ENCODE peak calls at places on chromosomes 5 and 9, in seven cellular contexts. One of them, this sample, is unnamed.

GRCh38 chr5:166699616-166700015 is 1591.8 kb upstream of the WWC1 start:
- DNase-seq in endothelial cell: no peak
- DNase-seq in activated T-cell treated with anti-CD3 and anti-CD28 coated beads, Interleukin-2, amount 50 U/mL, for 72 hours: no peak
- DNase-seq in hippocampal formation: no peak
- DNase-seq in iris pigment epithelial cell: no peak
- DNase-seq in pancreas: no peak
- DNase-seq in stimulated activated CD4-positive, alpha-beta T cell treated with anti-CD3 and anti-CD28 coated beads, Interleukin-2, amount 100 ng/mL, for 24 hours: no peak
- DNase-seq in this sample: no peak

GRCh38 chr9:38185647-38186371 is 116.8 kb upstream of the SHB start:
- DNase-seq in activated T-cell treated with anti-CD3 and anti-CD28 coated beads, Interleukin-2, amount 50 U/mL, for 72 hours: no peak
- DNase-seq in iris pigment epithelial cell: no peak
- DNase-seq in stimulated activated CD4-positive, alpha-beta T cell treated with anti-CD3 and anti-CD28 coated beads, Interleukin-2, amount 100 ng/mL, for 24 hours: no peak
- DNase-seq in endothelial cell: no peak
- DNase-seq in pancreas: no peak
- DNase-seq in hippocampal formation: no peak
- DNase-seq in this sample: no peak

GRCh38 chr9:69044226-69045219 is 9.0 kb downstream of the FXN start:
- DNase-seq in endothelial cell: peak; percentile 15
- DNase-seq in pancreas: no peak
- DNase-seq in activated T-cell treated with anti-CD3 and anti-CD28 coated beads, Interleukin-2, amount 50 U/mL, for 72 hours: no peak
- DNase-seq in iris pigment epithelial cell: peak; percentile 90
- DNase-seq in hippocampal formation: no peak
- DNase-seq in stimulated activated CD4-positive, alpha-beta T cell treated with anti-CD3 and anti-CD28 coated beads, Interleukin-2, amount 100 ng/mL, for 24 hours: no peak
- DNase-seq in this sample: no peak

GRCh38 chr9:107280543-107280942 is 2.5 kb upstream of the RAD23B start:
- DNase-seq in iris pigment epithelial cell: peak; percentile 49
- DNase-seq in hippocampal formation: no peak
- DNase-seq in endothelial cell: no peak
- DNase-seq in stimulated activated CD4-positive, alpha-beta T cell treated with anti-CD3 and anti-CD28 coated beads, Interleukin-2, amount 100 ng/mL, for 24 hours: no peak
- DNase-seq in activated T-cell treated with anti-CD3 and anti-CD28 coated beads, Interleukin-2, amount 50 U/mL, for 72 hours: no peak
- DNase-seq in pancreas: no peak
- DNase-seq in this sample: no peak

GRCh38 chr9:129879103-129879699 is 43.9 kb downstream of the USP20 start:
- DNase-seq in hippocampal formation: no peak
- DNase-seq in endothelial cell: no peak
- DNase-seq in iris pigment epithelial cell: no peak
- DNase-seq in pancreas: no peak
- DNase-seq in activated T-cell treated with anti-CD3 and anti-CD28 coated beads, Interleukin-2, amount 50 U/mL, for 72 hours: no peak
- DNase-seq in stimulated activated CD4-positive, alpha-beta T cell treated with anti-CD3 and anti-CD28 coated beads, Interleukin-2, amount 100 ng/mL, for 24 hours: no peak
- DNase-seq in this sample: no peak

GRCh38 chr5:55618318-55618717 is 83.6 kb upstream of the PLPP1 start:
- DNase-seq in endothelial cell: no peak
- DNase-seq in iris pigment epithelial cell: no peak
- DNase-seq in hippocampal formation: no peak
- DNase-seq in stimulated activated CD4-positive, alpha-beta T cell treated with anti-CD3 and anti-CD28 coated beads, Interleukin-2, amount 100 ng/mL, for 24 hours: no peak
- DNase-seq in activated T-cell treated with anti-CD3 and anti-CD28 coated beads, Interleukin-2, amount 50 U/mL, for 72 hours: no peak
- DNase-seq in pancreas: no peak
- DNase-seq in this sample: no peak

GRCh38 chr9:95852059-95853032 is 23.1 kb upstream of the ERCC6L2 start:
- DNase-seq in pancreas: no peak
- DNase-seq in activated T-cell treated with anti-CD3 and anti-CD28 coated beads, Interleukin-2, amount 50 U/mL, for 72 hours: peak; percentile 53
- DNase-seq in endothelial cell: no peak
- DNase-seq in hippocampal formation: peak; percentile 39
- DNase-seq in iris pigment epithelial cell: peak; percentile 58
- DNase-seq in stimulated activated CD4-positive, alpha-beta T cell treated with anti-CD3 and anti-CD28 coated beads, Interleukin-2, amount 100 ng/mL, for 24 hours: no peak
- DNase-seq in this sample: peak; percentile 81

GRCh38 chr5:75667586-75667985 is 49.7 kb downstream of the POC5 start:
- DNase-seq in activated T-cell treated with anti-CD3 and anti-CD28 coated beads, Interleukin-2, amount 50 U/mL, for 72 hours: no peak
- DNase-seq in pancreas: no peak
- DNase-seq in endothelial cell: no peak
- DNase-seq in iris pigment epithelial cell: no peak
- DNase-seq in stimulated activated CD4-positive, alpha-beta T cell treated with anti-CD3 and anti-CD28 coated beads, Interleukin-2, amount 100 ng/mL, for 24 hours: no peak
- DNase-seq in hippocampal formation: no peak
- DNase-seq in this sample: no peak

GRCh38 chr5:110852053-110852452 is 113.2 kb downstream of the SLC25A46 start:
- DNase-seq in stimulated activated CD4-positive, alpha-beta T cell treated with anti-CD3 and anti-CD28 coated beads, Interleukin-2, amount 100 ng/mL, for 24 hours: no peak
- DNase-seq in endothelial cell: no peak
- DNase-seq in pancreas: no peak
- DNase-seq in activated T-cell treated with anti-CD3 and anti-CD28 coated beads, Interleukin-2, amount 50 U/mL, for 72 hours: no peak
- DNase-seq in hippocampal formation: no peak
- DNase-seq in iris pigment epithelial cell: peak; percentile 11
- DNase-seq in this sample: no peak

GRCh38 chr5:40983781-40984180 is 74.5 kb downstream of the C7 start:
- DNase-seq in pancreas: no peak
- DNase-seq in activated T-cell treated with anti-CD3 and anti-CD28 coated beads, Interleukin-2, amount 50 U/mL, for 72 hours: no peak
- DNase-seq in stimulated activated CD4-positive, alpha-beta T cell treated with anti-CD3 and anti-CD28 coated beads, Interleukin-2, amount 100 ng/mL, for 24 hours: no peak
- DNase-seq in endothelial cell: no peak
- DNase-seq in iris pigment epithelial cell: no peak
- DNase-seq in hippocampal formation: no peak
- DNase-seq in this sample: no peak

GRCh38 chr5:2669259-2669658 is 82.2 kb downstream of the IRX2 start:
- DNase-seq in endothelial cell: no peak
- DNase-seq in hippocampal formation: no peak
- DNase-seq in stimulated activated CD4-positive, alpha-beta T cell treated with anti-CD3 and anti-CD28 coated beads, Interleukin-2, amount 100 ng/mL, for 24 hours: no peak
- DNase-seq in pancreas: no peak
- DNase-seq in activated T-cell treated with anti-CD3 and anti-CD28 coated beads, Interleukin-2, amount 50 U/mL, for 72 hours: no peak
- DNase-seq in iris pigment epithelial cell: no peak
- DNase-seq in this sample: no peak

GRCh38 chr9:106298997-106299396 is 564.0 kb upstream of the ZNF462 start:
- DNase-seq in activated T-cell treated with anti-CD3 and anti-CD28 coated beads, Interleukin-2, amount 50 U/mL, for 72 hours: no peak
- DNase-seq in stimulated activated CD4-positive, alpha-beta T cell treated with anti-CD3 and anti-CD28 coated beads, Interleukin-2, amount 100 ng/mL, for 24 hours: no peak
- DNase-seq in pancreas: no peak
- DNase-seq in endothelial cell: no peak
- DNase-seq in iris pigment epithelial cell: no peak
- DNase-seq in hippocampal formation: no peak
- DNase-seq in this sample: no peak

GRCh38 chr5:89351975-89352374 is 469.0 kb upstream of the MEF2C start:
- DNase-seq in endothelial cell: no peak
- DNase-seq in activated T-cell treated with anti-CD3 and anti-CD28 coated beads, Interleukin-2, amount 50 U/mL, for 72 hours: no peak
- DNase-seq in stimulated activated CD4-positive, alpha-beta T cell treated with anti-CD3 and anti-CD28 coated beads, Interleukin-2, amount 100 ng/mL, for 24 hours: no peak
- DNase-seq in pancreas: no peak
- DNase-seq in hippocampal formation: no peak
- DNase-seq in iris pigment epithelial cell: peak; percentile 27
- DNase-seq in this sample: no peak

GRCh38 chr9:98781588-98782383 is 14.6 kb downstream of the ANKS6 start:
- DNase-seq in pancreas: no peak
- DNase-seq in stimulated activated CD4-positive, alpha-beta T cell treated with anti-CD3 and anti-CD28 coated beads, Interleukin-2, amount 100 ng/mL, for 24 hours: no peak
- DNase-seq in iris pigment epithelial cell: no peak
- DNase-seq in endothelial cell: no peak
- DNase-seq in activated T-cell treated with anti-CD3 and anti-CD28 coated beads, Interleukin-2, amount 50 U/mL, for 72 hours: no peak
- DNase-seq in hippocampal formation: no peak
- DNase-seq in this sample: no peak

GRCh38 chr9:4353236-4353635 is 53.4 kb upstream of the GLIS3 start:
- DNase-seq in activated T-cell treated with anti-CD3 and anti-CD28 coated beads, Interleukin-2, amount 50 U/mL, for 72 hours: no peak
- DNase-seq in pancreas: no peak
- DNase-seq in stimulated activated CD4-positive, alpha-beta T cell treated with anti-CD3 and anti-CD28 coated beads, Interleukin-2, amount 100 ng/mL, for 24 hours: no peak
- DNase-seq in iris pigment epithelial cell: no peak
- DNase-seq in endothelial cell: no peak
- DNase-seq in hippocampal formation: no peak
- DNase-seq in this sample: no peak

GRCh38 chr9:126637002-126637849 is 23.5 kb downstream of the LMX1B start:
- DNase-seq in activated T-cell treated with anti-CD3 and anti-CD28 coated beads, Interleukin-2, amount 50 U/mL, for 72 hours: no peak
- DNase-seq in hippocampal formation: no peak
- DNase-seq in pancreas: no peak
- DNase-seq in endothelial cell: no peak
- DNase-seq in iris pigment epithelial cell: no peak
- DNase-seq in stimulated activated CD4-positive, alpha-beta T cell treated with anti-CD3 and anti-CD28 coated beads, Interleukin-2, amount 100 ng/mL, for 24 hours: no peak
- DNase-seq in this sample: no peak

GRCh38 chr5:33795532-33795931 is 96.3 kb downstream of the ADAMTS12 start:
- DNase-seq in stimulated activated CD4-positive, alpha-beta T cell treated with anti-CD3 and anti-CD28 coated beads, Interleukin-2, amount 100 ng/mL, for 24 hours: no peak
- DNase-seq in pancreas: no peak
- DNase-seq in activated T-cell treated with anti-CD3 and anti-CD28 coated beads, Interleukin-2, amount 50 U/mL, for 72 hours: no peak
- DNase-seq in hippocampal formation: no peak
- DNase-seq in iris pigment epithelial cell: no peak
- DNase-seq in endothelial cell: no peak
- DNase-seq in this sample: no peak

This sample was measured in CD4-positive, CD25-positive, alpha-beta regulatory T cell.